ENCODE peak calls at places on chromosomes 7 and 10, in six cellular contexts. V, Z, P, S, A and T are unnamed samples. For H3K4me1, the result is how much of the 10 kb centered on the place peaks cover.

GRCh38 chr10:26438534-26439269 is 561 bp downstream of the APBB1IP start:
- DNase-seq in V (peak), Z (no peak), P (no peak), S (peak), A (no peak), T (no peak)

GRCh38 chr10:69961168-69961863 is 91.3 kb upstream of the MACROH2A2 start:
- DNase-seq in V (peak), Z (no peak), P (no peak), S (no peak), A (no peak), T (peak)

GRCh38 chr7:116572036-116572435 is 47.2 kb downstream of the CAV1 start:
- DNase-seq in V (no peak), Z (no peak), P (no peak), S (no peak), A (no peak), T (no peak)

GRCh38 chr7:50450691-50451051 is 521 bp upstream of the FIGNL1 start:
- DNase-seq in V (peak), Z (peak), P (no peak), S (peak), A (peak), T (no peak)

GRCh38 chr10:71713135-71714040 is 6.2 kb downstream of the C10orf105 start:
- DNase-seq in V (peak), Z (peak), P (peak), S (peak), A (no peak), T (peak)

GRCh38 chr10:130758529-130758928 is 553.0 kb downstream of the TCERG1L start:
- DNase-seq in V (no peak), Z (no peak), P (no peak), S (no peak), A (no peak), T (no peak)

GRCh38 chr10:49254556-49255318 is 44.2 kb upstream of the C10orf71 start:
- DNase-seq in V (no peak), Z (no peak), P (no peak), S (no peak), A (no peak), T (no peak)

GRCh38 chr7:75739796-75740672 is 1.3 kb upstream of the HIP1 start:
- DNase-seq in V (no peak), Z (peak), P (peak), S (peak), A (no peak), T (no peak)

GRCh38 chr7:120931243-120931642 is 19.3 kb upstream of the ING3 start:
- DNase-seq in V (no peak), Z (no peak), P (peak), S (no peak), A (no peak), T (no peak)

GRCh38 chr10:120486671-120487205 is 29.7 kb downstream of the PLPP4 start:
- DNase-seq in V (no peak), Z (no peak), P (no peak), S (no peak), A (no peak), T (no peak)

GRCh38 chr10:22226599-22226998 is 8.8 kb upstream of the EBLN1 start:
- DNase-seq in V (no peak), Z (no peak), P (no peak), S (no peak), A (no peak), T (no peak)

GRCh38 chr10:60704480-60704879 is 73.8 kb upstream of the CDK1 start:
- DNase-seq in V (no peak), Z (no peak), P (no peak), S (no peak), A (no peak), T (no peak)

GRCh38 chr10:37734971-37735370 is 122.4 kb downstream of the ZNF248 start:
- DNase-seq in V (no peak), Z (no peak), P (peak), S (peak), A (peak), T (no peak)

GRCh38 chr7:79453266-79453557 is 255 bp downstream of the MAGI2 start:
- DNase-seq in V (no peak), Z (no peak), P (no peak), S (no peak), A (peak), T (no peak)

GRCh38 chr7:142887282-142888015 is 1.9 kb upstream of the TRPV6 start:
- DNase-seq in V (no peak), Z (no peak), P (no peak), S (peak), A (no peak), T (peak)

GRCh38 chr10:67575530-67575929 is 120.5 kb downstream of the CTNNA3 start:
- DNase-seq in V (no peak), Z (no peak), P (no peak), S (no peak), A (no peak), T (no peak)

GRCh38 chr10:122206471-122207065 is 64.5 kb upstream of the BTBD16 start:
- DNase-seq in V (no peak), Z (no peak), P (peak), S (no peak), A (no peak), T (no peak)

GRCh38 chr10:17425584-17426262 is 28.7 kb downstream of the ST8SIA6 start:
- DNase-seq in V (no peak), Z (no peak), P (no peak), S (no peak), A (no peak), T (no peak)

GRCh38 chr10:81784111-81784597 is 90.8 kb upstream of the NRG3 start:
- DNase-seq in V (no peak), Z (no peak), P (no peak), S (no peak), A (no peak), T (no peak)

GRCh38 chr10:102752934-102753664 is 9.4 kb downstream of the WBP1L start:
- DNase-seq in V (peak), Z (peak), P (peak), S (no peak), A (peak), T (no peak)

GRCh38 chr7:36430171-36430570 is 40.5 kb downstream of the ANLN start:
- DNase-seq in V (no peak), Z (no peak), P (peak), S (no peak), A (no peak), T (no peak)

GRCh38 chr7:120554960-120555571 is 282.1 kb downstream of the KCND2 start:
- DNase-seq in V (peak), Z (peak), P (peak), S (peak), A (peak), T (no peak)

GRCh38 chr7:109641445-109641844 is 1071.8 kb downstream of the DNAJB9 start:
- DNase-seq in V (no peak), Z (no peak), P (no peak), S (no peak), A (no peak), T (no peak)

GRCh38 chr7:1823376-1824150 is 153.5 kb downstream of the ELFN1 start:
- DNase-seq in V (no peak), Z (no peak), P (no peak), S (no peak), A (no peak), T (no peak)

GRCh38 chr7:47351233-47352154 is 230.4 kb downstream of the TNS3 start:
- DNase-seq in V (no peak), Z (no peak), P (no peak), S (no peak), A (no peak), T (peak)

GRCh38 chr10:118948784-118949183 is 80.7 kb upstream of the NANOS1 start:
- DNase-seq in V (no peak), Z (no peak), P (no peak), S (peak), A (no peak), T (no peak)

GRCh38 chr7:104933433-104934074 is 80.5 kb upstream of the KMT2E start:
- DNase-seq in V (no peak), Z (no peak), P (no peak), S (no peak), A (no peak), T (no peak)

GRCh38 chr7:42624471-42624870 is 287.4 kb downstream of the C7orf25 start:
- DNase-seq in V (no peak), Z (no peak), P (no peak), S (no peak), A (no peak), T (no peak)

GRCh38 chr10:86160890-86161585 is 205.6 kb downstream of the GRID1 start:
- DNase-seq in V (peak), Z (no peak), P (no peak), S (no peak), A (no peak), T (no peak)

GRCh38 chr7:15407910-15408309 is 153.9 kb downstream of the AGMO start:
- DNase-seq in V (no peak), Z (no peak), P (no peak), S (no peak), A (no peak), T (no peak)

GRCh38 chr10:110388682-110389052 is 83.9 kb upstream of the SMNDC1 start:
- DNase-seq in V (no peak), Z (no peak), P (no peak), S (no peak), A (no peak), T (no peak)
- TF ChIP-seq CTCF in V (no peak), Z (no peak), P (peak), S (no peak), A (no peak), T (no peak)

GRCh38 chr10:5449823-5450222 is 37.5 kb downstream of the NET1 start:
- DNase-seq in V (peak), Z (no peak), P (peak), S (no peak), A (no peak), T (no peak)

GRCh38 chr10:5447611-5448071 is 35.3 kb downstream of the NET1 start:
- DNase-seq in V (no peak), Z (no peak), P (peak), S (no peak), A (no peak), T (no peak)

GRCh38 chr10:5449227-5449626 is 36.9 kb downstream of the NET1 start:
- DNase-seq in V (no peak), Z (no peak), P (no peak), S (no peak), A (no peak), T (no peak)

GRCh38 chr10:5447071-5447470 is 34.7 kb downstream of the NET1 start:
- DNase-seq in V (no peak), Z (no peak), P (peak), S (no peak), A (no peak), T (no peak)

DNA sequence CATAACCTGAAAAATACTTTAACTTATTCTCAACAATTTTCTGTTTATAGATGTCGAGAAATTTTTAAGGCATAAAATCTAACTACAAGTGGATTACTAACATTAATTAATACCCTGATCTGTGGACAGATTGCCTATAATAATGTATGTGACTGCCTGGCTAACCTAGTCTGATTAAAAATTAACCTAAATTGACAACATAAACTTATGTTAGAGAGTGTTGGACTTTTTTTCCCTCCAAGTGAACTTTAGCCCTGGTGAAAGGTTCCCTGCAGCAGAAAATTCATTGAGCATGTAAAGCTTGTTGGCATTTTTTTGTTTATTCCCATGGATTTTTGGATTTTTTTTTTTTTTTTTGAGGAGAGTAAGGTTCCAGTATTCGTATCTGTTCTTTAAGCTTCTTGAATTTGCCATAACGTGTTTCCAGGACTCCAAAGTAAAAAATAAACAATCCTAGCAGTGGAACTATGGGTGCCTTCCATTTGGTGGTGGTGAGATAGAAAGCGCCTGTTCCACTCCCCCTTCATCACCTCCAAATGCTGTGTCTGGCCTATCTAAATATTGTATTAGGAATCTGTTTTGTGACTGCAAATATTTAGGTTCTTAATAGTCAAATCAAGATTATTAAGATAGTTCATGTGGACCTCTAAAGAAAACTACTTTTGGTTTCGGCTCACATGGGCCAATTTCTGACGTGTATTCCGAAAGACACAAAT is 36.1 kb downstream of the NET1 start:
- DNase-seq in V (no peak), Z (no peak), P (no peak), S (no peak), A (no peak), T (no peak)
- TF ChIP-seq POLR2A in V (no peak), Z (no peak), P (no peak), S (no peak), A (no peak), T (no peak)

GRCh38 chr7:21939858-21940322 is 5.8 kb downstream of the CDCA7L start:
- DNase-seq in V (no peak), Z (no peak), P (no peak), S (no peak), A (no peak), T (no peak)
- H3K4me1 ChIP-seq in V (under half), Z (under half), P (under half), S (under half), A (under half), T (under half)

GRCh38 chr10:29411666-29412335 is 122.9 kb downstream of the LYZL1 start:
- DNase-seq in V (no peak), Z (no peak), P (no peak), S (no peak), A (no peak), T (no peak)
- TF ChIP-seq CTCF in V (no peak), Z (no peak), P (no peak), S (no peak), A (no peak), T (no peak)

DNA sequence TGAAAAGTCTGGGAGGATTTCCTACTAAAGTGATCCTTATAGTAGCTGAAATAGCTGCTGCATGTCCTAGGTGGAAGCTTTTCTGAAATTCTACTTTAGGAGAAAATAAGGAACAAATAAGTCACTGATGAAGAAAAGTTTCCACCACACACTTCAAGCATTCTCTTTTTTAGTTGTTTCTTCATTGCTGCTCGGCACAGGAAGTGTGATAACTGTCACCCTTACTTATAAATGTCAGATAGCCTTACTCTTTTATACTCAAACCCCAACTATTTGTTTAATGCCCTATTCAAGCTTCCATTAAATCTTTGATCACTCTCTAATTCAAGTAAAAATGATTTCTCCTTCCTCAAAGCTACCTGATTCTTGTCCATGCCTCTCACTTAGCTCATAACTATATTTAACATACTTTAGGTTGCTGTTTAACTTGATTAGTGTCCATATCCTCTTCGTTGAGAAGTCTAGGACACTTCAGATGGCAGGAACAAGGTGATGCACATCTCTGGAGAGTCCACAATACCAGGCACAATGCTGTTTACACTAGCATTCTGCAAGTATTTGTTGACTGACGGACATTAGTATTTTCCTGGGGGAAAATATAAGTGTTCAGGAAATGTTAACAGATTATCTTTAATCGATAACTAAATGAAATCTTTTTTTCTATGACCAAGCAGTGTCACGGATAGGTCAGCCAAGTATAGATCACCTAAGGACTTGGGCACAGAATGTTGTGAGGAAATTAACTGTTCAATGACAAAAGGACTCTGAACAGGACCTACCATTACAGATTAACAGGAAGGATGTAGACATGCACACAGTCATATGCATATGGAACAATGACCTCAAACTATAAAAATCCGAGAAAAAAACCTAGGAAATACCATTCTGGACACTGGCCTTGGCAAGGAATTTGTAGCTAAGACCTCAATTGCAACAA is 67.4 kb downstream of the ZNF438 start:
- DNase-seq in V (no peak), Z (no peak), P (no peak), S (no peak), A (no peak), T (no peak)
- TF ChIP-seq POLR2A in V (no peak), Z (no peak), P (no peak), S (no peak), A (no peak), T (no peak)

GRCh38 chr10:110709444-110709828 is 65.3 kb downstream of the RBM20 start:
- DNase-seq in V (no peak), Z (no peak), P (no peak), S (no peak), A (no peak), T (no peak)
- H3K4me1 ChIP-seq in V (under half), Z (under half), P (under half), S (under half), A (under half), T (under half)

DNA sequence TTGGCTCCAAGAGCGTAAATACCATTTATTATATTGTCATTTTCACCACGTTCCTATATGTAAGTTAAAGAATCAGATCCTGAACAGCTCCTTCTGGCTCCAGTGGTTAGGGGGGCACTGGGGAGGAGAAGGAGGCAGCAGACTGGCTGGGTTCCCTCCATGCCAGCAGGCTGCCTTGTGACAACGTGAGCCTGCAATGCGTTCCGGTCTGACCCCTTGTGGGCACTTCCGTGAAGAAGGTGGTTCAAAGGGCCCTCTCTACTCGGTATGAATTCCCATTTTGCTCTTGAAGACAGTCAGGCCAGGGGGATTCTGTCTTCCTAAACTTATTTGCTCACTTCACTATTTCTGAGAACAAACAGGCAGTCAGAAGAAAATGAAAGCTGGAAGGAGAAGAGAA is 253.4 kb downstream of the BMPER start:
- DNase-seq in V (no peak), Z (no peak), P (peak), S (no peak), A (no peak), T (no peak)
- TF ChIP-seq CTCF in V (no peak), Z (no peak), P (peak), S (no peak), A (no peak), T (no peak)

DNA sequence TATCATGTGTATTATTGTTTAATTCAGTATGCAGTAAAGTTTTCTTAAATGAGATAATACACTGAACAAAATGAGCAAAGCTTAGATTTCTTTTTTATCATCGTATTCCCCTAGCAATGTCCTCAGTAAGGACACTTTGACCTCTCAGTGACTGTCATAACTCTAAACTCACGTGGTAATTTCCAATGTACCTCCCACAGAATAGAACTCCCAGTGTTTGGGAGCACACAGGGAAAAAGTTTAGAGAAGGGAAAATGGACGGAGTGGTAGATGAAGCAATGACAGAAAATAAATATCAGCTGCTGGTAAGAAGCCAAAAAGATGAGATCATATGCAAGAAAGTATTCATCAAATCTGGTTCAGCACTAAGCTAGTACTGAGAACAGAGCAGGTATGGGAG is 758.6 kb upstream of the KCND2 start:
- DNase-seq in V (no peak), Z (no peak), P (no peak), S (no peak), A (no peak), T (no peak)
- TF ChIP-seq POLR2A in V (no peak), Z (no peak), P (no peak), S (no peak), A (no peak), T (no peak)